ENCODE peak calls at places on chromosomes 12 and 14, in five cellular contexts. Q is Peyer's patch; A is prostate gland; Y is CD8-positive, alpha-beta T cell; Z is RWPE2. P is an unnamed sample. For H3K36me3 and H3K4me1, the result is how much of the 10 kb centered on the place peaks cover.

GRCh38 chr12:45269407-45269741 is 53.5 kb downstream of the ANO6 start:
- DNase-seq in Z (no peak), A (no peak), Y (no peak), Q (no peak), P (no peak)

GRCh38 chr12:65306603-65307501 is 28.4 kb downstream of the MSRB3 start:
- DNase-seq in Q (no peak), Z (no peak), Y (no peak), A (no peak), P (no peak)

GRCh38 chr12:65662590-65662989 is 161.7 kb upstream of the HMGA2 start:
- DNase-seq in Q (no peak), Y (no peak), Z (no peak), A (no peak), P (no peak)

GRCh38 chr14:79328863-79329262 is 882.4 kb downstream of the DIO2 start:
- DNase-seq in Z (no peak), Q (no peak), Y (no peak), A (no peak), P (no peak)

GRCh38 chr12:100225491-100225890 is 24.9 kb downstream of the ACTR6 start:
- DNase-seq in Z (no peak), A (peak), Y (no peak), Q (no peak), P (no peak)

GRCh38 chr12:67085699-67086098 is 183.5 kb upstream of the CAND1 start:
- DNase-seq in Y (no peak), Z (no peak), A (no peak), Q (no peak), P (no peak)

GRCh38 chr12:101946233-101946611 is 68.8 kb downstream of the DRAM1 start:
- DNase-seq in Z (no peak), A (no peak), Q (no peak), Y (no peak), P (no peak)

GRCh38 chr12:71768900-71769299 is 14.2 kb downstream of the RAB21 start:
- DNase-seq in Z (no peak), A (no peak), Y (no peak), Q (no peak), P (no peak)

GRCh38 chr12:81759215-81759991 is at the start of gene PPFIA2:
- DNase-seq in Y (no peak), A (no peak), Q (peak), Z (no peak), P (no peak)

GRCh38 chr12:129673807-129674206 is 230.0 kb downstream of the TMEM132D start:
- DNase-seq in A (no peak), Y (no peak), Z (no peak), Q (no peak), P (no peak)

GRCh38 chr12:40587416-40587815 is 104.8 kb upstream of the CNTN1 start:
- DNase-seq in Q (no peak), Y (no peak), Z (no peak), A (no peak), P (no peak)

GRCh38 chr12:57838594-57839302 is 7.8 kb downstream of the CTDSP2 start:
- DNase-seq in Y (no peak), A (no peak), Q (no peak), Z (no peak), P (no peak)

GRCh38 chr12:17062296-17063061 is 456.5 kb upstream of the LMO3 start:
- DNase-seq in Q (no peak), Z (no peak), A (no peak), Y (no peak), P (no peak)

GRCh38 chr14:61065671-61066070 is 84.6 kb downstream of the SLC38A6 start:
- DNase-seq in Y (no peak), Q (no peak), Z (no peak), A (no peak), P (no peak)

GRCh38 chr12:119870462-119870861 is 6.7 kb downstream of the CIT start:
- DNase-seq in Z (no peak), A (peak), Y (no peak), Q (no peak), P (no peak)
- H3K36me3 ChIP-seq in Z (half or more), A (under half), Y (under half), Q (under half), P (under half)

DNA sequence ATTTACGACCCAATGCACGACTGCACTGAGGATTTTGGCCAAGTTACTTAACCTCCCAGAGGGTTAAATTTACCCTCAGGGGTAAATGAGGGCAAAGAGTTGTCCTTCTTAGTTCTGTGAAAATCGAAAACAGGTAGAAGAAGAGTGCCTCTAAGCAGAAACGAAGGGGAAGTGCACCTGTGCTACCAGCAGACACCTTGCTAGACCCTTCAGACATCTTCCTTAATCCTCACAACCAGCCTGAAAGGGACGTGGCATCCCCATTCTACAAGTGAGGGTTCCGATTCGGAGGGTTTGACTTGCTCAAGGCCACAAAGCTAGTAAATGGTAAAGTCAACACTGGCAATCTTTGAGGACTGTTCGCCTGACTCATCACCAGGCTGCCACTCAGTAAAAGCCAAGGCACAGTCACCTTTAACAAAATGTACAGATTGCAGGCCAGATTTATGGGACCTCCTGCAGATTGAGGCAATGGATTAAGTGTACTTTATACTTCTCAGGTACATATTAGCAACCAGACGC is 1.6 kb downstream of the GSG1 start:
- DNase-seq in Y (no peak), Q (peak), A (peak), Z (no peak), P (no peak)
- H3K4me1 ChIP-seq in Y (under half), Q (under half), A (under half), Z (half or more), P (under half)

GRCh38 chr12:76375470-76375869 is 27.3 kb upstream of the BBS10 start:
- DNase-seq in Z (no peak), Q (no peak), Y (no peak), A (no peak), P (no peak)

GRCh38 chr12:76379261-76379660 is 31.0 kb upstream of the BBS10 start:
- DNase-seq in A (no peak), Q (no peak), Z (no peak), Y (no peak), P (no peak)

GRCh38 chr12:76375939-76376338 is 27.7 kb upstream of the BBS10 start:
- DNase-seq in Z (no peak), Y (no peak), A (no peak), Q (no peak), P (no peak)

GRCh38 chr12:76374395-76375020 is 26.3 kb upstream of the BBS10 start:
- DNase-seq in Y (no peak), A (no peak), Q (no peak), Z (no peak), P (no peak)
- H3K36me3 ChIP-seq in Y (under half), A (under half), Q (under half), Z (under half), P (under half)

GRCh38 chr14:93042968-93043940 is 72.5 kb downstream of the ITPK1 start:
- DNase-seq in Y (no peak), Z (peak), A (peak), Q (peak), P (peak)
- H3K4me1 ChIP-seq in Y (half or more), Z (half or more), A (under half), Q (under half), P (under half)

GRCh38 chr12:28586481-28586880 is 396.2 kb downstream of the CCDC91 start:
- DNase-seq in Z (no peak), A (no peak), Y (no peak), Q (no peak), P (no peak)

GRCh38 chr12:28578833-28579252 is 388.6 kb downstream of the CCDC91 start:
- DNase-seq in Z (no peak), Q (no peak), A (no peak), Y (no peak), P (no peak)

GRCh38 chr12:28585146-28585545 is 394.9 kb downstream of the CCDC91 start:
- DNase-seq in Y (no peak), A (no peak), Z (no peak), Q (no peak), P (no peak)

GRCh38 chr12:28583771-28584261 is 393.6 kb downstream of the CCDC91 start:
- DNase-seq in Z (no peak), A (no peak), Q (no peak), Y (no peak), P (no peak)

DNA sequence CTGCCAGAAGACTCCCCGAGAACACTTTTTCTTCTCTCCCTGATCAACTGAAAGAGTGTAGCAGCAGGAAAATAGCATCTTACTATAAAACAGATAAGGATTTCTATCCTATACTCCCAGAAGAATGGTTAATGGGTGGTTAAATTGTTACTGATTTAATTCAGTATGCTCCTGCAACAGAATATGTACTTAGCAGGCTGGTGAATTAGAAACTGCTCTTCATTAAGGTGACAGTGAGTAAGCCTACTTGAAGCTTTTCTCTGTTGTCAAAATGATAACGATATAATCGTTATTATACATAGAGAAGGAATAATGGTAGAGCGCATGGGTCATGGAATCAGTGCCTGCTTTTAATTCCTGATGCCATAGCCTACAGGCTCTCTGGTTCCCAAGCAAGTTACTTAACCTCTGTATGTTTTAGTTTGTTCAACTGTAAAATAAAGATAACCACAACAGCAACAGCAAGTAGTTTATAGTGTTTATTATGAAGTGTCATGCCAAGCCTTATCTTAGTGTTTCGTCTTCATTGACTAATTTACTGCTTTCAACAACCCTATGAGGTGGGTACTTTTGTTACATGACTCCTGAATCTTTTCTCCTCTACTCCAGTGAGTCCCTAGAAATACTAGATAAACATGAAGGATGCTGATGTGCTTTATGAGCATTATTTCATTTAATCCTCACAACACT is 392.6 kb downstream of the CCDC91 start:
- DNase-seq in A (no peak), Q (no peak), Z (no peak), Y (no peak), P (no peak)
- H3K36me3 ChIP-seq in A (under half), Q (under half), Z (under half), Y (under half), P (under half)

GRCh38 chr12:68873316-68873715 is 59.7 kb downstream of the CPM start:
- DNase-seq in Y (no peak), Q (no peak), Z (no peak), A (no peak), P (no peak)
- H3K4me1 ChIP-seq in Y (under half), Q (under half), Z (under half), A (under half), P (under half)

DNA sequence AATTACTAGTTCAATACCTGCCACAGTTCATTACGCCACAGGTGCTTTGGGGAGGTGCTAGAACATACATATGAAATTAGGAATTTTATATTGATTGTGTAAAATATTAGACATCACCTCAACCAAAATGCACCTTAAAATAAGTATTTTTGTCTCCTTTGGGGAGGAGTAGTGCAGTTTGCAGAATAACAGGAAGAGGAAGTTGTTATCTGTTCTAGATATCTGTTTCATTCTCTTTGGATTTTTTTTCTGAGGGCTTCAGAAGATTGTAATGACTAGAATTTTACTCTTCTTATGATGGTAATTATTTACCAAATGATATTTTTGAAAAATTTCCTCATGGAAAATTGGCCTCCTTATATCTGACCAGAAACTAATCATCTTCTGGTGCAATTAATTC is 9.9 kb upstream of the GYS2 start:
- DNase-seq in A (no peak), Q (no peak), Y (no peak), Z (no peak), P (no peak)
- H3K36me3 ChIP-seq in A (under half), Q (under half), Y (under half), Z (under half), P (under half)

GRCh38 chr12:46409342-46409741 is 36.8 kb upstream of the SLC38A2 start:
- DNase-seq in Z (no peak), Q (no peak), A (no peak), Y (no peak), P (no peak)
- H3K4me1 ChIP-seq in Z (under half), Q (under half), A (under half), Y (under half), P (under half)